ENCODE peak calls at places on chromosomes 4 and X, in nine cellular contexts. F is kidney, S is cardiac muscle cell, D is fibroblast of lung, I is GM23338, E is AG04450, M is astrocyte, W is left ventricle myocardium inferior, Q is lung. R is an unnamed sample.

GRCh38 chr4:56787380-56787779 is 34.1 kb downstream of the SPINK2 start:
- DNase-seq in I (peak; percentile 28), F (no peak), W (no peak), S (peak; percentile 60), Q (no peak), D (peak; percentile 52), M (no peak), E (no peak), R (no peak)

GRCh38 chr4:155307731-155308277 is 69.0 kb downstream of the MAP9 start:
- DNase-seq in D (no peak), W (no peak), M (no peak), I (no peak), Q (no peak), S (no peak), E (no peak), F (no peak), R (no peak)

GRCh38 chrX:39309721-39310152 is 508.5 kb downstream of the MID1IP1 start:
- DNase-seq in M (peak; percentile 53), I (no peak), E (no peak), F (no peak), S (peak; percentile 38), D (no peak), W (peak; percentile 18), Q (no peak), R (peak; percentile 47)

GRCh38 chr4:106679063-106679462 is 310.5 kb upstream of the GIMD1 start:
- DNase-seq in I (no peak), M (no peak), Q (no peak), W (no peak), S (no peak), E (no peak), D (no peak), F (no peak), R (no peak)

GRCh38 chr4:156933633-156934258 is 37.9 kb downstream of the PDGFC start:
- DNase-seq in F (no peak), I (no peak), M (peak; percentile 97), W (no peak), S (peak; percentile 52), E (peak; percentile 49), Q (no peak), D (peak; percentile 82), R (peak; percentile 70)

GRCh38 chrX:11757729-11758399 is at the start of gene MSL3:
- DNase-seq in Q (peak; percentile 53), W (peak; percentile 58), D (peak; percentile 56), F (peak; percentile 87), M (peak; percentile 47), E (no peak), I (peak; percentile 57), S (peak; percentile 78), R (peak; percentile 56)

GRCh38 chr4:113141901-113142346 is 92.5 kb downstream of the ANK2 start:
- DNase-seq in Q (no peak), W (no peak), E (no peak), S (peak; percentile 66), M (peak; percentile 91), I (no peak), F (no peak), D (peak; percentile 80), R (peak; percentile 73)

GRCh38 chr4:24091632-24092240 is 201.9 kb upstream of the PPARGC1A start:
- DNase-seq in F (no peak), D (peak; percentile 65), E (no peak), S (peak; percentile 9), I (no peak), W (no peak), M (peak; percentile 44), Q (no peak), R (peak; percentile 12)

GRCh38 chr4:20253799-20254409 is 2.2 kb downstream of the SLIT2 start:
- DNase-seq in W (peak; percentile 33), M (peak; percentile 15), F (peak; percentile 72), I (peak; percentile 36), S (peak; percentile 60), Q (no peak), D (peak; percentile 32), E (no peak), R (peak; percentile 33)

GRCh38 chr4:141254326-141254725 is 33.6 kb downstream of the ZNF330 start:
- DNase-seq in F (no peak), I (peak; percentile 32), S (no peak), Q (no peak), W (no peak), D (no peak), M (no peak), E (no peak), R (no peak)

GRCh38 chr4:176539785-176540175 is 220.0 kb downstream of the SPCS3 start:
- DNase-seq in D (peak; percentile 43), E (no peak), M (peak; percentile 36), F (no peak), S (no peak), Q (no peak), W (no peak), I (no peak), R (no peak)

GRCh38 chr4:151624606-151625565 is 135.9 kb downstream of the GATB start:
- DNase-seq in S (peak; percentile 9), Q (no peak), I (no peak), W (no peak), M (no peak), F (no peak), D (no peak), E (no peak), R (peak; percentile 31)

GRCh38 chr4:102614801-102615200 is 113.6 kb downstream of the NFKB1 start:
- DNase-seq in W (no peak), I (peak; percentile 40), F (no peak), S (no peak), M (no peak), E (no peak), Q (no peak), D (no peak), R (no peak)

GRCh38 chr4:102612195-102612594 is 111.0 kb downstream of the NFKB1 start:
- DNase-seq in M (no peak), F (no peak), E (no peak), W (no peak), S (no peak), D (no peak), I (no peak), Q (no peak), R (no peak)

GRCh38 chr4:102610007-102610406 is 108.8 kb downstream of the NFKB1 start:
- DNase-seq in S (peak; percentile 25), E (no peak), D (peak; percentile 39), F (no peak), W (no peak), I (no peak), M (no peak), Q (no peak), R (peak; percentile 56)

GRCh38 chr4:102610476-102610875 is 109.3 kb downstream of the NFKB1 start:
- DNase-seq in I (peak; percentile 15), M (no peak), W (no peak), Q (no peak), E (no peak), D (no peak), F (no peak), S (no peak), R (no peak)

DNA sequence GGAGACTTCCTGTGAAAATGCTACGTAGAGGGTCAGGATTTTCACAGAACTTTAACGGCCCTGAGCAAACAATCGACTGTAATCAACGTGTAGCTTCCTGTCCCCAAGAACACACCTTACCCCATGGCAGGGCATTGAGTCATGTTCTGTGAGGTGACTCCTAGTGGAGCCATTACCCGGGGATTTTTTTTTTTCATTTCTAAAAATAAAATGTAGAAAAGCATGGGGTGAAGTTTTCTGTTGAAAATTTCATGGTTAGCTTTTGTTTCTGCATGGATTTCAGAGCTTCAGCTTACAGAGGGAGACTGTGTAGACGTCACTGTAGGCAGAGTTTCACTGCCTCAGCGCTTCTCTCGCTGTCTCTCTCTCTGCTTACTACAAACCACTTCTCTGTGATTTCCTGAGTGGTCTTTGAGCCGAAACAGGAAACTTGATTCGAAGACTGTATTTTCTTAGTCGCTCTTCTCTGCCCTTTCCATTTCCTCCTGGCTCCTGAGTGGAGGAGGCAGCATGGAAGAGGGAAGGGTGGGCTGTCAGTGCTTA is 111.7 kb downstream of the NFKB1 start:
- DNase-seq in S (no peak), F (no peak), W (no peak), D (no peak), I (no peak), E (no peak), M (no peak), Q (no peak), R (no peak)
- H3K4me3 ChIP-seq in S (no peak overlapping the region), F (no peak overlapping the region), W (no peak overlapping the region), D (no peak overlapping the region), I (no peak overlapping the region), E (no peak overlapping the region), M (no peak overlapping the region), Q (no peak overlapping the region), R (no peak overlapping the region)

GRCh38 chr4:125749354-125749753 is 434.6 kb downstream of the FAT4 start:
- DNase-seq in I (no peak), E (no peak), M (no peak), D (no peak), Q (no peak), S (no peak), F (no peak), W (no peak), R (no peak)

GRCh38 chr4:125750399-125750798 is 435.6 kb downstream of the FAT4 start:
- DNase-seq in Q (no peak), M (no peak), W (no peak), D (no peak), I (no peak), F (no peak), E (no peak), S (no peak), R (no peak)

GRCh38 chr4:125750827-125751466 is 436.2 kb downstream of the FAT4 start:
- DNase-seq in I (peak; percentile 80), Q (no peak), E (no peak), D (peak; percentile 69), M (peak; percentile 25), F (no peak), S (peak; percentile 85), W (no peak), R (peak; percentile 85)
- TF ChIP-seq CTCF in I (peak; percentile 73), Q (peak; percentile 28), E (peak; percentile 43), D (peak; percentile 44), M (peak; percentile 36), F (peak; percentile 47), S (peak; percentile 58), W (peak; percentile 64), R (peak; percentile 79)

DNA sequence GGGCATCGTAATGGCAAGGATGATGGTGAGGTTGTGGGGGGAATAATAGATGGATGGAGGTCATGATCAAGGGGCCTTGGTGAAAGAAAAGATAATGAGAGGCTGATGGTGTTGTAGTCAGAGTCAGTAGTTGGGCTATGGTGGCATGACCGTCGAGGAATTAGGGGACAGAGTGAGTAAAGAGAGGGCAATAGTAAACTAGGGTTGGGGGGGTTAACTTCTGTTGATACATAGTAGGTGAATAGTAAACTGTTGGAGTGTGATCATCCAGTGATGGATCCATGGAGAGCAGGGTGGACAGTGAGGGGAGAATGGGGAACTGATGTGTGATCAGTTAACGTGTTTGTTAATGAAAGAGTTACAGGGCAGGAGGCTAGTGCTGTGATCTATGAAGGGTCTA is 920 bp downstream of the FTSJ1 start:
- DNase-seq in F (no peak), S (no peak), E (no peak), I (no peak), D (no peak), M (no peak), Q (no peak), W (no peak), R (no peak)
- H3K4me3 ChIP-seq in F (peak overlapping the region; percentile 91), S (peak overlapping the region; percentile 74), E (peak overlapping the region; percentile 81), I (peak overlapping the region; percentile 73), D (peak overlapping the region; percentile 92), M (peak overlapping the region; percentile 91), Q (no peak overlapping the region), W (peak overlapping the region; percentile 81), R (peak overlapping the region; percentile 80)

DNA sequence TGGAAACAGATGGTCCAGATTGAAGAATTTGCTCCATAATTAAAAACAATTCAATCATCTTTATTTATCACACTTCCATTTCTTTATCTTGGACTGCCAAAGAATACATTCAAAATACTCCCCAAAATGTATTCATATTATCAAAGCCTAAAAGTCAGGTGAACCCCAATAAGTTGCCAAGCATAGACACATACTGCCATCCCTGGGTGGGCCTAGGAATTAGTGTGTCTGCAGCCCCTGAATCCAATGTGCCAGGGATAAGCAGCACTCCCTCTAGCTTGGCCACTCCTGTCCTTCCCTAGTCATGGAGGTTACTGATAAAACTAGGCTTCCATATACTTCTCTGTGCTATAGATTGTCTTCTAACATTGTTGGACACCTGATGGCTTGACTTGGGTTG is 199.9 kb downstream of the TENM3 start:
- DNase-seq in E (no peak), M (no peak), S (no peak), F (no peak), Q (no peak), W (no peak), D (no peak), I (peak; percentile 21), R (no peak)
- TF ChIP-seq CTCF in E (no peak), M (no peak), S (no peak), F (no peak), Q (no peak), W (no peak), D (no peak), I (peak; percentile 38), R (peak; percentile 21)

R was measured in choroid plexus epithelial cell.